ENCODE peak calls at places on chromosome 9, in four cellular contexts. I is small intestine, Q is adrenal gland, Z is body of pancreas. R is an unnamed sample.

GRCh38 chr9:18947772-18948391 is 85.1 kb downstream of the SAXO1 start:
- DNase-seq in Z (no peak), Q (no peak), I (no peak), R (no peak)

GRCh38 chr9:37920471-37921167 is 16.7 kb upstream of the SLC25A51 start:
- DNase-seq in Q (no peak), I (peak; percentile 20), Z (no peak), R (peak; percentile 53)

GRCh38 chr9:79292731-79293280 is 279.0 kb upstream of the TLE4 start:
- DNase-seq in I (no peak), Q (no peak), Z (no peak), R (no peak)

GRCh38 chr9:11038956-11039355 is 426.2 kb upstream of the PTPRD start:
- DNase-seq in Z (no peak), Q (no peak), I (no peak), R (no peak)

GRCh38 chr9:126502417-126503332 is 111.1 kb upstream of the LMX1B start:
- DNase-seq in Q (no peak), I (no peak), Z (no peak), R (no peak)

GRCh38 chr9:117492476-117492875 is 77.6 kb upstream of the ASTN2 start:
- DNase-seq in Z (no peak), I (no peak), Q (no peak), R (no peak)

GRCh38 chr9:136404801-136405136 is 4.8 kb upstream of the SNAPC4 start:
- DNase-seq in I (no peak), Q (no peak), Z (no peak), R (no peak)

GRCh38 chr9:2787065-2787464 is 56.8 kb downstream of the PUM3 start:
- DNase-seq in I (no peak), Q (no peak), Z (no peak), R (no peak)

GRCh38 chr9:38089387-38090165 is 20.5 kb upstream of the SHB start:
- DNase-seq in Z (no peak), I (no peak), Q (peak; percentile 31), R (no peak)

GRCh38 chr9:137347928-137348327 is 45.9 kb upstream of the NRARP start:
- DNase-seq in I (no peak), Z (no peak), Q (no peak), R (no peak)

GRCh38 chr9:118336167-118336951 is 632.2 kb downstream of the TLR4 start:
- DNase-seq in Q (no peak), Z (no peak), I (no peak), R (no peak)

GRCh38 chr9:26870292-26870691 is 22.3 kb downstream of the CAAP1 start:
- DNase-seq in Q (no peak), Z (no peak), I (peak; percentile 54), R (no peak)

GRCh38 chr9:79371948-79372555 is 199.7 kb upstream of the TLE4 start:
- DNase-seq in Z (no peak), Q (no peak), I (no peak), R (no peak)

GRCh38 chr9:89885156-89885555 is 280.3 kb downstream of the GADD45G start:
- DNase-seq in Q (no peak), Z (no peak), I (no peak), R (peak; percentile 3)

GRCh38 chr9:69599232-69599971 is 72.8 kb downstream of the APBA1 start:
- DNase-seq in Q (no peak), I (no peak), Z (no peak), R (no peak)

GRCh38 chr9:6351757-6352156 is 23.6 kb downstream of the TPD52L3 start:
- DNase-seq in Z (no peak), I (no peak), Q (no peak), R (no peak)

DNA sequence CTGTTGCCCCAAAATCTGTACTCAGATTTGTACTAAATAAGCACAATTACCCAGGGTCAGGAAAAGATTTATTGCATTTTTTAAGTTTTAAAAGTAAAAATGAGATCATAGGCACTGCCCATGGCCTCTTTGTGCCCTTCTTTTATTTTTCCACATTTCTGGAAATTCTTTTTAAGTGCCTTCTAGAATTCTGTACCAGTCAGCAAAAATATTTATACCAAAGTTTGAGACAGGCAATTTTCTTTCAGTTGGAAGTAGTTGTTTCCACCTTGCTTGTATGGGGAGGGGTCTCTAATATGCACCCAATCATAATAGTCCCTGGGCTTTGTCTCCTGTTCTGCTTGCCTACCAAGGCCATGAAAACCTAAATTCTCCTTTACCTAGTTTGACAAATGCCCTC is 5.6 kb upstream of the RNF20 start:
- DNase-seq in Z (no peak), I (no peak), Q (no peak), R (no peak)
- H3K4me3 ChIP-seq in Z (no peak overlapping the region), I (no peak overlapping the region), Q (no peak overlapping the region), R (no peak overlapping the region)

DNA sequence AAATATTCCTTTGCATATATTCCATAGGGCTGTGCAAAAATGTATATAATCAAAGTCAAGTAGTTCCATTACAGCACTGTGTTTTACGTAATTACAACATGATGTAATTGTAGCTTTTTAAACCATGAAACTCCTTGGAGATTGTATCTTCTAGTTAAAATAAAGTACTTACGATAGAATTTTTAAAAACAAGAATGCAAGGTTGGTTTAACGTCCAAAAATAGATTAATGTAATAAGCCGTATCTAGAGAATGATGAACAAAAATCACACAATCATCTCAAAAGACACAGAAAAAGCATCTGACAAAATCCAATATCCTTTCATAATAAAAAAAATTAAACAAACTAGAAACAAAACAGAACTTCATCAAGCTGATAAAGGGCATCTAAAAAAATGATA is 86.2 kb downstream of the DENND1A start:
- DNase-seq in Q (no peak), Z (no peak), I (no peak), R (no peak)
- H3K9me3 ChIP-seq in Q (peaks cover 13% of the 10 kb centered on the region), Z (peaks cover 6% of the 10 kb centered on the region), I (no peaks in the 10 kb centered on the region), R (peaks cover 37% of the 10 kb centered on the region)

GRCh38 chr9:91902465-91903125 is 47.4 kb downstream of the ROR2 start:
- DNase-seq in Z (peak; percentile 14), I (no peak), Q (no peak), R (no peak)
- H3K4me1 ChIP-seq in Z (peaks cover 60% of the 10 kb centered on the region), I (no peaks in the 10 kb centered on the region), Q (peaks cover 51% of the 10 kb centered on the region), R (peaks cover 17% of the 10 kb centered on the region)

GRCh38 chr9:76571288-76572204 is 112.6 kb downstream of the GCNT1 start:
- DNase-seq in I (peak; percentile 33), Z (no peak), Q (no peak), R (peak; percentile 67)
- H3K4me3 ChIP-seq in I (no peak overlapping the region), Z (no peak overlapping the region), Q (peak overlapping the region; percentile 52), R (peak overlapping the region; percentile 50)

DNA sequence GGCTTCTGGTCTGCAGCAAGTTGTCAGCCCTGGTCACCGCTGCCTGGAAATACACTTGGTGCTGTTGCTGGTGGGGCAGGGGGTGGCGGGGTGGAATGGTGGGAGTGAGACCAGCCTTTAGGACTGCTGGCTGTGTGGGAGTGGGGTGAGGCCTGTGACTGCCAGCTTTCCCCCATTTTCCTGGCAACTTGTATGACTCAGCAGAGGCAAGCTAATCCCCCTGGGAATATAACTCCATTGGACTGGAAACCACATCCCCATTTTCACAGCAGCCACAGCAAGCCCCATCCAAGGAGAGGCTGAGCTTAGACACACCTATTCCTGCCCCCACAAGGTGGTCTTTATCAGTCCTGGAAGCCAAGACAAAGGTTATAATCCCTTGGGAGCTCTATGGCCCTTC is 533.7 kb upstream of the CYLC2 start:
- DNase-seq in Z (no peak), I (no peak), Q (no peak), R (no peak)
- H3K9me3 ChIP-seq in Z (no peaks in the 10 kb centered on the region), I (no peaks in the 10 kb centered on the region), Q (no peaks in the 10 kb centered on the region), R (no peaks in the 10 kb centered on the region)

DNA sequence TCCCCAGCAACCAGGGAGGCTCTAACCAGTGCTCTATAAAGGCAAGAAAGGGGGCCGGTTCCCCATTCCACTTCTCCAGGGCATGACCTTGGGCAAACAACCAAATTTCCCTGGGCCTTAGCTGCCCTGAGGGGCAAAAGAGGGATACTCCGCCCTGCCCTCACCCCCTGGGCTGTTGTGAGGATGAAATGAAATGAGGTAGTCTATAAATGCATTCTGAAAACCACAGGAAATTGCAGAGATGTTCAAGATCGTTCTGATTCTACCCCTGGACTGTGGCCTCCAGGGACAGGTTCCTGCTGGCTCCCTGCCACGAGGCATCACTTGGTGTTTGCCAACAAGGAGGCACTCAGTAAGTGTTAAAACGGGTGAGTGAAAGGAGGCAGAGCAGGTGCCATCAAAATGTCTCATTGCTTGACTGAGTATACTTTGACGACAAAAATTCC is 5.7 kb downstream of the RAPGEF1 start:
- DNase-seq in Q (peak; percentile 70), I (peak; percentile 87), Z (peak; percentile 64), R (peak; percentile 81)
- H3K4me1 ChIP-seq in Q (peaks cover 82% of the 10 kb centered on the region), I (peaks cover 21% of the 10 kb centered on the region), Z (peaks cover 82% of the 10 kb centered on the region), R (peaks cover 91% of the 10 kb centered on the region)

GRCh38 chr9:107051392-107051791 is 188.4 kb downstream of the ZNF462 start:
- DNase-seq in I (no peak), Q (no peak), Z (no peak), R (no peak)

GRCh38 chr9:107049046-107049824 is 186.3 kb downstream of the ZNF462 start:
- DNase-seq in Q (no peak), I (no peak), Z (no peak), R (no peak)

GRCh38 chr9:107046692-107047091 is 183.7 kb downstream of the ZNF462 start:
- DNase-seq in I (peak; percentile 18), Q (no peak), Z (no peak), R (no peak)

GRCh38 chr9:107054146-107054545 is 191.2 kb downstream of the ZNF462 start:
- DNase-seq in I (no peak), Z (peak; percentile 6), Q (no peak), R (no peak)

DNA sequence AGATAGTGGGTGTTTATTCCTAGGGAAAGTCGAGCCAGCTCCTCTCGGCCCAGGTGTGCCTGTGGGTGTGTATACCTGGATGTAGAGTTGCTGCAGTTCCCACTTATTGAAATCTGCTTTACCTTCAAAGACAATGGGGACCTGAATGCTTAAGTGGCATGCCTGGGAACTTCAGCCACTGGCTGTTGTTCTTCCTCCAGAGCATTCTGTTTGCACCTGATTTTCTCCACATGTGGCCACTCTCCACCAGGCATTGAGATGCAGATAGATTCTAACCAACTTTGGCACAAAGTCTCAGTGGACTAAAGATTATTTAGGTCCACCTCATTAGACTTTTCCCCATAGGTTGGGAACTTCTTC is 186.8 kb downstream of the ZNF462 start:
- DNase-seq in Q (no peak), Z (no peak), I (no peak), R (no peak)
- H3K4me3 ChIP-seq in Q (no peak overlapping the region), Z (no peak overlapping the region), I (no peak overlapping the region), R (no peak overlapping the region)

GRCh38 chr9:112505607-112506006 is 19.0 kb downstream of the KIAA1958 start:
- DNase-seq in Q (no peak), Z (no peak), I (peak; percentile 80), R (no peak)
- H3K9me3 ChIP-seq in Q (no peaks in the 10 kb centered on the region), Z (no peaks in the 10 kb centered on the region), I (no peaks in the 10 kb centered on the region), R (no peaks in the 10 kb centered on the region)

GRCh38 chr9:112048924-112049785 is 125.9 kb downstream of the SUSD1 start:
- DNase-seq in Q (no peak), I (peak; percentile 82), Z (peak; percentile 25), R (no peak)
- H3K4me1 ChIP-seq in Q (peaks cover 23% of the 10 kb centered on the region), I (peaks cover 7% of the 10 kb centered on the region), Z (peaks cover 28% of the 10 kb centered on the region), R (peaks cover 18% of the 10 kb centered on the region)

R was measured in upper lobe of right lung.